ENCODE peak calls at places on chromosomes 6 and 20, in four cellular contexts. O is CD8-positive, alpha-beta T cell; W is fibroblast of lung; T is epithelial cell of esophagus. Z is an unnamed sample.

GRCh38 chr6:19804362-19805145 is 32.6 kb upstream of the ID4 start:
- DNase-seq in T (peak), W (peak), O (no peak), Z (peak)

GRCh38 chr6:36079596-36079995 is 50.7 kb upstream of the MAPK13 start:
- DNase-seq in W (no peak), O (no peak), T (no peak), Z (no peak)

GRCh38 chr6:129923520-129923919 is 62.4 kb upstream of the TMEM244 start:
- DNase-seq in T (peak), O (no peak), W (peak), Z (peak)

GRCh38 chr6:163951326-163951725 is 536.8 kb downstream of the QKI start:
- DNase-seq in O (no peak), W (no peak), T (no peak), Z (no peak)

GRCh38 chr20:17391108-17391771 is 139.9 kb downstream of the BFSP1 start:
- DNase-seq in O (no peak), W (no peak), T (no peak), Z (no peak)

GRCh38 chr6:107340881-107341280 is 118.5 kb downstream of the PDSS2 start:
- DNase-seq in O (no peak), T (no peak), W (no peak), Z (no peak)

GRCh38 chr6:97049254-97050004 is 124.9 kb downstream of the KLHL32 start:
- DNase-seq in O (no peak), T (peak), W (no peak), Z (no peak)

GRCh38 chr6:106642476-106642875 is 13.1 kb downstream of the QRSL1 start:
- DNase-seq in T (no peak), O (no peak), W (no peak), Z (no peak)

GRCh38 chr6:34525431-34526175 is 30.5 kb downstream of the SPDEF start:
- DNase-seq in O (no peak), T (no peak), W (no peak), Z (no peak)

GRCh38 chr6:126718600-126719327 is 378.8 kb downstream of the CENPW start:
- DNase-seq in T (no peak), O (no peak), W (no peak), Z (no peak)

GRCh38 chr6:6584310-6585002 is 4.1 kb upstream of the LY86 start:
- DNase-seq in W (no peak), O (no peak), T (no peak), Z (no peak)

GRCh38 chr6:137571854-137572253 is 77.7 kb upstream of the OLIG3 start:
- DNase-seq in T (peak), W (no peak), O (peak), Z (no peak)

GRCh38 chr6:106557837-106558236 is 71.5 kb downstream of the RTN4IP1 start:
- DNase-seq in O (no peak), W (peak), T (peak), Z (no peak)

GRCh38 chr6:131980791-131981623 is 29.8 kb upstream of the CCN2 start:
- DNase-seq in W (peak), T (no peak), O (no peak), Z (no peak)

GRCh38 chr6:32973934-32974333 is 5.5 kb downstream of the BRD2 start:
- DNase-seq in W (peak), T (peak), O (no peak), Z (no peak)

GRCh38 chr6:2630362-2630761 is 120.4 kb downstream of the MYLK4 start:
- DNase-seq in T (peak), O (no peak), W (peak), Z (peak)

GRCh38 chr20:24497851-24498250 is 28.4 kb downstream of the SYNDIG1 start:
- DNase-seq in W (peak), T (peak), O (no peak), Z (no peak)

GRCh38 chr6:107629545-107630147 is 139.7 kb downstream of the SOBP start:
- DNase-seq in W (no peak), T (no peak), O (no peak), Z (no peak)

GRCh38 chr20:54980321-54980960 is 505.0 kb downstream of the DOK5 start:
- DNase-seq in T (peak), O (no peak), W (no peak), Z (no peak)

GRCh38 chr6:80457044-80457933 is 350.8 kb downstream of the BCKDHB start:
- DNase-seq in O (no peak), T (peak), W (peak), Z (peak)

GRCh38 chr6:43609402-43609801 is 19.7 kb downstream of the GTPBP2 start:
- DNase-seq in O (no peak), W (no peak), T (no peak), Z (no peak)

GRCh38 chr6:170553686-170554085 is 483 bp upstream of the TBP start:
- DNase-seq in T (no peak), O (no peak), W (peak), Z (no peak)

GRCh38 chr20:63847374-63848002 is 13.8 kb upstream of the ABHD16B start:
- DNase-seq in O (no peak), W (no peak), T (no peak), Z (no peak)

GRCh38 chr6:95143408-95144180 is 433.7 kb upstream of the MANEA start:
- DNase-seq in O (no peak), T (no peak), W (no peak), Z (no peak)

GRCh38 chr20:11895832-11896484 is 21.7 kb upstream of the BTBD3 start:
- DNase-seq in T (no peak), W (peak), O (no peak), Z (no peak)

GRCh38 chr6:5671162-5671561 is 335.6 kb downstream of the NRN1 start:
- DNase-seq in O (no peak), W (peak), T (peak), Z (no peak)

GRCh38 chr20:15905661-15906060 is 667.6 kb downstream of the KIF16B start:
- DNase-seq in W (no peak), O (no peak), T (no peak), Z (no peak)

GRCh38 chr6:5517781-5518180 is 256.5 kb downstream of the FARS2 start:
- DNase-seq in W (no peak), T (no peak), O (peak), Z (no peak)

GRCh38 chr6:28134015-28134414 is 7.7 kb upstream of the ZKSCAN8 start:
- DNase-seq in W (peak), O (no peak), T (peak), Z (no peak)

GRCh38 chr6:166598441-166599138 is 12.1 kb upstream of the RAMACL start:
- DNase-seq in W (peak), T (peak), O (no peak), Z (peak)

GRCh38 chr6:116399287-116399686 is 28.5 kb downstream of the DSE start:
- DNase-seq in W (no peak), O (no peak), T (no peak), Z (no peak)

GRCh38 chr20:62360854-62361798 is 6.0 kb downstream of the LAMA5 start:
- DNase-seq in W (no peak), O (no peak), T (no peak), Z (no peak)

GRCh38 chr20:54111460-54111859 is 41.1 kb upstream of the BCAS1 start:
- DNase-seq in T (no peak), W (no peak), O (no peak), Z (no peak)

GRCh38 chr6:47759364-47759763 is 22.5 kb upstream of the OPN5 start:
- DNase-seq in O (no peak), T (peak), W (no peak), Z (no peak)

GRCh38 chr20:63503524-63503923 is 4.6 kb upstream of the EEF1A2 start:
- DNase-seq in O (no peak), W (no peak), T (no peak), Z (no peak)

GRCh38 chr20:34541264-34541901 is 17.1 kb upstream of the MAP1LC3A start:
- DNase-seq in O (no peak), T (no peak), W (no peak), Z (no peak)

GRCh38 chr6:33313709-33314514 is at the start of gene TAPBP:
- DNase-seq in O (peak), W (peak), T (peak), Z (no peak)

GRCh38 chr6:14275493-14275851 is 157.9 kb downstream of the CD83 start:
- DNase-seq in T (no peak), O (no peak), W (peak), Z (no peak)

DNA sequence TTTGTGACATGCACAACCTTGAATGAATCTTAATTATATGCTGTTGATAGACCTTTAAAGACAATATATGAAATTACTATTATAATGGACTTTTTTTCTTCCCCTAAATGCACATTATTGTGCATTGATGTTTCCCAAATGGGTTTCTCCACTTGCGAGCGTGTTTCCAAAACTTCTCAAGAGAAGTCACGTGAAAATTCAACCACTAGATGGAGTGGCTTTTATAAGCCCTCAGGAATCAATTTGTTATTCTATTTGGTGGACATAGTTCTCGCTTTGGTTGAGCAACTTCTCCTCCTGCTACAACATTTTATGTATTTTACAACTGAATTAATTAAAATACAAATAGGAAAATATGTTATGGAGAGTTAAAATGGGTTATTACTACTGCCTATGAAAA is 9.0 kb downstream of the CNR1 start:
- DNase-seq in O (no peak), W (no peak), T (no peak), Z (no peak)
- TF ChIP-seq CTCF in O (no peak), W (no peak), T (no peak), Z (no peak)

DNA sequence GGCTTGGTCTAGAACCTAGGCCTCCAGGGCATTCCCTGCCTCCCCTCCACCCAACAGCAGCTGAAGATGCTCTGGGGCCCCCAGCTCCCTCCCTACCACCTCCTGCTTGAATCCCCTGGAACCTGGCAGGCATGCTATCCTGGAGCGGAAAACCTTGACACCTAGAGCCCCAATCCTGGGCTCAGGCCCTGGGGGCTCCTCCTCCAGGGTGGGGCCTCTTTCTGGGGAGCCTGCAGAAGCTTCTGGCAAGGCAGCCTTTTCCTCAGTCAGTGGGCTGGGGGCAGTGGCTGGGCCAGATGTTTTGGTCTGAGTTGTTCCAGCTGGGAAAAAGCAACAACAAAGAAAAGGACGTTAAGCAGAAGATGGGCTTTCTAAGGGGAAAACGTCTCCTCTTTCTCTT is 21.1 kb downstream of the KIAA1755 start:
- DNase-seq in T (no peak), O (no peak), W (no peak), Z (no peak)
- H3K4me3 ChIP-seq in T (no peak), O (no peak), W (no peak), Z (no peak)

DNA sequence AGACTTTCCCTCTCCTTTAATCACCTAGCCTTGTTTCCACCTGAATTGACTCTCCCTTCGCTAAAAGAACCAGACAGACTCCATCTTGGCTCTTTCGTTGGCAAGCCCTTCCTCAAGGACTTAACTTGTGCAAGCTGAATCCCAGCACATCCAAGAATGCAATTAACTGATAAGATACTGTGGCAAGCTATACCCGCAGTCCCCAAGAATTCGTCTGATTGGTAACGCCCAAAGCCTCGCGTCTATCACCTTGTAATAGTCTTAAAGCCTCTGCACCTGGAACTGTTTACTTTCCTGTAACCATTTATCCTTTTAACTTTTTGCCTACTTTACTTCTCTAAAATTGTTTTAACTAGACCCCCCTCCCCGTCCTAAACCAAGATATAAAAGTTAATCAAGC is 15.6 kb upstream of the MYCT1 start:
- DNase-seq in T (no peak), W (no peak), O (no peak), Z (no peak)
- TF ChIP-seq CTCF in T (no peak), W (no peak), O (no peak), Z (no peak)

GRCh38 chr6:147468634-147469033 is 39.9 kb upstream of the SAMD5 start:
- DNase-seq in O (no peak), W (no peak), T (no peak), Z (no peak)
- H3K4me3 ChIP-seq in O (no peak), W (no peak), T (no peak), Z (no peak)

Z was measured in AG04449.